ENCODE peak calls at places on chromosomes 12 and 14, in four cellular contexts. C, X, W and E are unnamed samples.
A peak's percentile ranks its signal among the peaks of the same experiment; 100 is the strongest.

GRCh38 chr12:103077108-103077773 is 119.8 kb downstream of the ASCL1 start:
- DNase-seq in C (no peak), X (no peak), W (no peak), E (no peak)

GRCh38 chr14:34355584-34356266 is 106.3 kb downstream of the SPTSSA start:
- DNase-seq in C (no peak), X (peak; percentile 94), W (no peak), E (no peak)

GRCh38 chr14:24804813-24805212 is 170.8 kb upstream of the GZMB start:
- DNase-seq in C (no peak), X (no peak), W (no peak), E (no peak)

GRCh38 chr12:27824126-27824842 is 44.2 kb upstream of the MANSC4 start:
- DNase-seq in C (no peak), X (no peak), W (no peak), E (no peak)

GRCh38 chr12:99619389-99620158 is 28.0 kb upstream of the GARIN6 start:
- DNase-seq in C (no peak), X (peak; percentile 56), W (no peak), E (no peak)

GRCh38 chr12:20101046-20101445 is 267.3 kb upstream of the PDE3A start:
- DNase-seq in C (peak; percentile 25), X (peak; percentile 26), W (no peak), E (no peak)

GRCh38 chr14:33847066-33847465 is 103.8 kb downstream of the EGLN3 start:
- DNase-seq in C (no peak), X (peak; percentile 25), W (no peak), E (no peak)

GRCh38 chr14:62736426-62737043 is 308.7 kb downstream of the KCNH5 start:
- DNase-seq in C (no peak), X (no peak), W (no peak), E (no peak)

GRCh38 chr12:101793401-101793800 is 37.4 kb downstream of the GNPTAB start:
- DNase-seq in C (no peak), X (peak; percentile 68), W (no peak), E (no peak)

GRCh38 chr12:630656-631632 is 32.3 kb downstream of the NINJ2 start:
- DNase-seq in C (peak; percentile 76), X (no peak), W (peak; percentile 72), E (peak; percentile 19)

GRCh38 chr12:20798561-20798960 is 11.9 kb upstream of the SLCO1B3 start:
- DNase-seq in C (no peak), X (peak; percentile 31), W (no peak), E (no peak)

GRCh38 chr12:117363953-117364486 is 2.6 kb upstream of the NOS1 start:
- DNase-seq in C (no peak), X (no peak), W (no peak), E (no peak)

GRCh38 chr14:101963611-101964296 is 619 bp upstream of the DYNC1H1 start:
- DNase-seq in C (no peak), X (no peak), W (no peak), E (no peak)

GRCh38 chr12:89382366-89382765 is 30.1 kb upstream of the DUSP6 start:
- DNase-seq in C (no peak), X (no peak), W (no peak), E (no peak)

GRCh38 chr12:44817687-44818086 is 58.4 kb downstream of the NELL2 start:
- DNase-seq in C (no peak), X (no peak), W (no peak), E (no peak)

GRCh38 chr14:93033983-93034670 is 81.6 kb downstream of the ITPK1 start:
- DNase-seq in C (no peak), X (no peak), W (no peak), E (peak; percentile 43)

GRCh38 chr14:93716410-93717221 is 71.7 kb downstream of the PRIMA1 start:
- DNase-seq in C (no peak), X (no peak), W (no peak), E (no peak)

GRCh38 chr12:4909734-4910501 is at the start of gene KCNA1:
- DNase-seq in C (peak; percentile 20), X (peak; percentile 19), W (no peak), E (no peak)

GRCh38 chr14:104149617-104150141 is 11.3 kb downstream of the KIF26A start:
- DNase-seq in C (peak; percentile 48), X (peak; percentile 27), W (no peak), E (no peak)

GRCh38 chr12:107122452-107122958 is 29.2 kb upstream of the CRY1 start:
- DNase-seq in C (no peak), X (no peak), W (no peak), E (no peak)

GRCh38 chr12:89281534-89281857 is 70.8 kb downstream of the DUSP6 start:
- DNase-seq in C (no peak), X (no peak), W (no peak), E (no peak)

GRCh38 chr12:47885566-47885965 is 19.2 kb downstream of the VDR start:
- DNase-seq in C (no peak), X (peak; percentile 48), W (no peak), E (no peak)

GRCh38 chr14:94903338-94903737 is 133.4 kb upstream of the GSC start:
- DNase-seq in C (no peak), X (no peak), W (no peak), E (no peak)

GRCh38 chr12:11834104-11834812 is 184.8 kb downstream of the ETV6 start:
- DNase-seq in C (no peak), X (peak; percentile 32), W (no peak), E (no peak)
- H3K4me3 ChIP-seq in C (no peak overlapping the region), X (no peak overlapping the region), W (no peak overlapping the region), E (no peak overlapping the region)

GRCh38 chr12:6689000-6689882 is at the start of gene ZNF384:
- DNase-seq in C (peak; percentile 94), X (peak; percentile 99), W (peak; percentile 97), E (peak; percentile 93)
- TF ChIP-seq CTCF in C (no peak), X (peak; percentile 19), W (peak; percentile 30), E (no peak)

GRCh38 chr12:2267624-2268477 is 215.1 kb downstream of the CACNA1C start:
- DNase-seq in C (no peak), X (peak; percentile 59), W (no peak), E (no peak)
- H3K4me1 ChIP-seq in C (peaks cover 16% of the 10 kb centered on the region), X (peaks cover 14% of the 10 kb centered on the region), W (no peaks in the 10 kb centered on the region), E (no peaks in the 10 kb centered on the region)

GRCh38 chr14:88326352-88327103 is 3.5 kb upstream of the KCNK10 start:
- DNase-seq in C (no peak), X (no peak), W (no peak), E (no peak)
- H3K4me3 ChIP-seq in C (peak overlapping the region; percentile 8), X (no peak overlapping the region), W (no peak overlapping the region), E (no peak overlapping the region)